ENCODE peak calls at places on chromosomes 4 and X, in four cellular contexts. J is HepG2, K is A549, S is endothelial cell of umbilical vein. D is an unnamed sample.

GRCh38 chr4:82797048-82797590 is 1.5 kb downstream of the SCD5 start:
- DNase-seq in K (no peak), S (peak), J (no peak), D (no peak)

GRCh38 chrX:70455366-70456202 is 10.9 kb downstream of the DLG3 start:
- DNase-seq in S (no peak), J (no peak), K (no peak), D (no peak)

GRCh38 chr4:114879916-114880315 is 233.5 kb downstream of the NDST4 start:
- DNase-seq in K (no peak), S (no peak), J (no peak), D (no peak)

GRCh38 chr4:177611974-177612664 is 169.9 kb upstream of the AGA start:
- DNase-seq in S (no peak), K (no peak), J (no peak), D (no peak)

GRCh38 chr4:13988347-13989265 is 361.1 kb upstream of the BOD1L1 start:
- DNase-seq in J (no peak), K (peak), S (no peak), D (no peak)

GRCh38 chr4:99615210-99615834 is 40.7 kb downstream of the MTTP start:
- DNase-seq in S (no peak), K (no peak), J (no peak), D (no peak)

GRCh38 chrX:18406531-18407266 is 18.7 kb upstream of the CDKL5 start:
- DNase-seq in K (no peak), S (no peak), J (no peak), D (no peak)

GRCh38 chr4:181271241-181271640 is 972.0 kb upstream of the TENM3 start:
- DNase-seq in K (no peak), S (no peak), J (no peak), D (no peak)

GRCh38 chr4:1010522-1011021 is 854 bp upstream of the FGFRL1 start:
- DNase-seq in K (no peak), J (no peak), S (peak), D (peak)

DNA sequence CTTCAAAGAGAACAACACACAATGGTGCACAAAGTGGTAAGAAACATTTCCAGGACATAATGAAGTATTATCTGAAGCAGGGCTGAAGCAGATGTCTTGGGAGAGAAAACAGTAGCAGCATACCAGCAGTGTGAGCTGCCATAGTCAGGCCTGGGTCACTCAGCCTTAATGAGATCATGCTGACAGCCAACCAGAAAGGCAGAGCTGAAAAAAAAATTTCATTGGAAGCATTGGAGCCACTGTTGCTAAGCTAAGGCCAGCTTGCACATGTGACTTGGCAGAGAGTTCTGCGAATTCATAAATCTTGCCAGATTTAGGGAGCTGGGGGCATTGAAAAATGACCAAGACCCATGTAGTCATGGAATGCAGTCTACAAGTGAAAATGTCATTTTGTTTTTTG is 444.0 kb upstream of the PITX2 start:
- DNase-seq in J (no peak), S (no peak), K (no peak), D (no peak)
- TF ChIP-seq MYC in J (no peak), S (no peak), K (no peak), D (no peak)

GRCh38 chr4:140151700-140152014 is 2.3 kb downstream of the MAML3 start:
- DNase-seq in S (peak), K (peak), J (peak), D (peak)
- TF ChIP-seq MYC in S (no peak), K (no peak), J (no peak), D (no peak)

GRCh38 chr4:41750624-41751324 is 2.2 kb upstream of the PHOX2B start:
- DNase-seq in K (no peak), J (no peak), S (no peak), D (no peak)
- TF ChIP-seq MYC in K (no peak), J (no peak), S (no peak), D (no peak)

GRCh38 chr4:179583221-179583620 is 2141.0 kb upstream of the AGA start:
- DNase-seq in S (no peak), J (no peak), K (no peak), D (no peak)

GRCh38 chr4:179582164-179582563 is 2139.9 kb upstream of the AGA start:
- DNase-seq in S (no peak), K (no peak), J (no peak), D (no peak)

GRCh38 chr4:179586460-179586859 is 2144.2 kb upstream of the AGA start:
- DNase-seq in S (no peak), J (no peak), K (no peak), D (no peak)

GRCh38 chr4:179585761-179586160 is 2143.5 kb upstream of the AGA start:
- DNase-seq in J (no peak), K (no peak), S (no peak), D (no peak)
- TF ChIP-seq MYC in J (no peak), K (no peak), S (no peak), D (no peak)

D was measured in NB4.